ENCODE peak calls at places on chromosomes 6 and 20, in six cellular contexts. A is breast epithelium; J is stimulated activated CD4-positive, alpha-beta T cell treated with anti-CD3 and anti-CD28 coated beads, Interleukin-15, amount 100 ng/mL, for 1 hour; X is amniotic stem cell; Y is posterior vena cava; C is GOT3. B is an unnamed sample.

GRCh38 chr6:165704001-165704748 is 41.1 kb upstream of the PDE10A start:
- DNase-seq in J (no peak), X (no peak), Y (no peak), A (no peak), C (no peak), B (no peak)

GRCh38 chr6:137001977-137002302 is 42.8 kb downstream of the IL20RA start:
- DNase-seq in J (no peak), Y (no peak), X (no peak), A (no peak), C (no peak), B (no peak)

GRCh38 chr6:84596488-84596887 is 167.9 kb downstream of the TBX18 start:
- DNase-seq in A (no peak), X (no peak), Y (no peak), J (no peak), C (no peak), B (no peak)

GRCh38 chr6:80658926-80659325 is 552.5 kb downstream of the BCKDHB start:
- DNase-seq in A (no peak), C (no peak), X (no peak), Y (no peak), J (no peak), B (no peak)

GRCh38 chr6:53287336-53288225 is 61.2 kb downstream of the ELOVL5 start:
- DNase-seq in A (no peak), Y (no peak), J (no peak), C (no peak), X (no peak), B (peak; percentile 51)

GRCh38 chr6:31836676-31837611 is 9.4 kb downstream of the HSPA1B start:
- DNase-seq in A (no peak), X (no peak), Y (peak; percentile 69), J (no peak), C (no peak), B (no peak)

GRCh38 chr20:46056970-46057855 is 28.2 kb downstream of the SLC12A5 start:
- DNase-seq in J (no peak), C (no peak), X (no peak), Y (peak; percentile 86), A (no peak), B (peak; percentile 87)

GRCh38 chr20:21224217-21224616 is 78.9 kb upstream of the XRN2 start:
- DNase-seq in C (no peak), Y (no peak), A (no peak), J (no peak), X (no peak), B (no peak)

GRCh38 chr6:167990016-167990945 is 7.2 kb upstream of the KIF25 start:
- DNase-seq in X (no peak), J (no peak), A (no peak), Y (peak; percentile 78), C (no peak), B (no peak)

GRCh38 chr6:99236010-99236409 is 113.5 kb downstream of the FAXC start:
- DNase-seq in J (no peak), Y (no peak), C (no peak), X (no peak), A (no peak), B (no peak)

GRCh38 chr6:15462717-15463525 is 199.9 kb downstream of the DTNBP1 start:
- DNase-seq in A (no peak), X (no peak), Y (no peak), J (no peak), C (no peak), B (no peak)

GRCh38 chr6:159915397-159915796 is 24.6 kb downstream of the MAS1 start:
- DNase-seq in X (no peak), C (no peak), J (no peak), A (no peak), Y (no peak), B (no peak)

GRCh38 chr6:111573892-111574800 is 31.5 kb downstream of the TRAF3IP2 start:
- DNase-seq in J (no peak), A (no peak), Y (no peak), X (no peak), C (no peak), B (no peak)

GRCh38 chr20:59577809-59578601 is 26.3 kb upstream of the PHACTR3 start:
- DNase-seq in A (peak; percentile 31), J (no peak), Y (peak; percentile 73), X (no peak), C (no peak), B (no peak)

GRCh38 chr6:158516098-158516497 is 43.8 kb upstream of the TMEM181 start:
- DNase-seq in A (no peak), X (no peak), J (no peak), Y (peak; percentile 53), C (no peak), B (peak; percentile 83)

GRCh38 chr6:33075568-33076405 is at the start of gene HLA-DPB1:
- DNase-seq in C (peak; percentile 36), J (no peak), Y (no peak), A (no peak), X (no peak), B (peak; percentile 50)

GRCh38 chr20:57392512-57393271 is 1.5 kb downstream of the RBM38 start:
- DNase-seq in X (no peak), A (no peak), C (no peak), J (peak; percentile 49), Y (peak; percentile 85), B (no peak)

GRCh38 chr6:159461998-159462397 is 231.0 kb downstream of the SOD2 start:
- DNase-seq in Y (no peak), A (no peak), X (no peak), C (no peak), J (no peak), B (no peak)

GRCh38 chr6:31641370-31641769 is 11.1 kb downstream of the BAG6 start:
- DNase-seq in C (no peak), A (no peak), X (no peak), Y (no peak), J (no peak), B (no peak)

B was measured in GM23338.